ENCODE peak calls at places on chromosomes 16 and 17, in eight cellular contexts. One of them, this sample, is unnamed.

GRCh38 chr17:54749157-54749556 is 151.5 kb upstream of the TOM1L1 start:
- DNase-seq in GM23338: peak
- DNase-seq in OCI-LY7: no peak
- DNase-seq in PC-3: no peak
- DNase-seq in SK-N-SH: no peak
- DNase-seq in HCT116: no peak
- DNase-seq in MM.1S: no peak
- DNase-seq in hepatocyte: no peak
- DNase-seq in this sample: peak

GRCh38 chr16:85205747-85206471 is 93.6 kb upstream of the CIBAR2 start:
- DNase-seq in SK-N-SH: peak
- DNase-seq in hepatocyte: peak
- DNase-seq in HCT116: no peak
- DNase-seq in MM.1S: no peak
- DNase-seq in GM23338: no peak
- DNase-seq in PC-3: no peak
- DNase-seq in OCI-LY7: no peak
- DNase-seq in this sample: no peak

GRCh38 chr17:48544356-48545021 is 420 bp downstream of the HOXB2 start:
- DNase-seq in hepatocyte: peak
- DNase-seq in OCI-LY7: no peak
- DNase-seq in GM23338: peak
- DNase-seq in SK-N-SH: no peak
- DNase-seq in PC-3: no peak
- DNase-seq in HCT116: no peak
- DNase-seq in MM.1S: no peak
- DNase-seq in this sample: peak

GRCh38 chr17:39666601-39667261 is 1.5 kb upstream of the PNMT start:
- DNase-seq in hepatocyte: no peak
- DNase-seq in PC-3: no peak
- DNase-seq in OCI-LY7: no peak
- DNase-seq in SK-N-SH: peak
- DNase-seq in GM23338: no peak
- DNase-seq in HCT116: no peak
- DNase-seq in MM.1S: no peak
- DNase-seq in this sample: no peak

GRCh38 chr17:8255499-8255898 is 6.4 kb downstream of the PFAS start:
- DNase-seq in SK-N-SH: no peak
- DNase-seq in PC-3: no peak
- DNase-seq in HCT116: no peak
- DNase-seq in hepatocyte: no peak
- DNase-seq in OCI-LY7: no peak
- DNase-seq in MM.1S: no peak
- DNase-seq in GM23338: peak
- DNase-seq in this sample: no peak

GRCh38 chr17:48440660-48441059 is 10.6 kb upstream of the SKAP1 start:
- DNase-seq in SK-N-SH: no peak
- DNase-seq in HCT116: no peak
- DNase-seq in OCI-LY7: peak
- DNase-seq in PC-3: no peak
- DNase-seq in GM23338: no peak
- DNase-seq in hepatocyte: no peak
- DNase-seq in MM.1S: no peak
- DNase-seq in this sample: no peak

GRCh38 chr17:4840893-4841242 is 7.7 kb downstream of the MINK1 start:
- DNase-seq in PC-3: peak
- DNase-seq in HCT116: no peak
- DNase-seq in MM.1S: no peak
- DNase-seq in OCI-LY7: no peak
- DNase-seq in GM23338: no peak
- DNase-seq in hepatocyte: no peak
- DNase-seq in SK-N-SH: no peak
- DNase-seq in this sample: no peak

GRCh38 chr16:87951550-87952538 is 610 bp downstream of the BANP start:
- DNase-seq in MM.1S: no peak
- DNase-seq in hepatocyte: peak
- DNase-seq in PC-3: no peak
- DNase-seq in HCT116: no peak
- DNase-seq in GM23338: peak
- DNase-seq in SK-N-SH: peak
- DNase-seq in OCI-LY7: peak
- DNase-seq in this sample: no peak

GRCh38 chr16:80577485-80578280 is 36.9 kb downstream of the DYNLRB2 start:
- DNase-seq in GM23338: no peak
- DNase-seq in HCT116: no peak
- DNase-seq in OCI-LY7: no peak
- DNase-seq in PC-3: no peak
- DNase-seq in MM.1S: no peak
- DNase-seq in hepatocyte: peak
- DNase-seq in SK-N-SH: no peak
- DNase-seq in this sample: no peak

GRCh38 chr16:77882359-77882758 is 94.0 kb downstream of the VAT1L start:
- DNase-seq in hepatocyte: no peak
- DNase-seq in PC-3: no peak
- DNase-seq in GM23338: no peak
- DNase-seq in OCI-LY7: no peak
- DNase-seq in MM.1S: no peak
- DNase-seq in HCT116: no peak
- DNase-seq in SK-N-SH: peak
- DNase-seq in this sample: no peak

GRCh38 chr16:25143898-25144297 is 32.4 kb downstream of the LCMT1 start:
- DNase-seq in MM.1S: no peak
- DNase-seq in HCT116: no peak
- DNase-seq in PC-3: no peak
- DNase-seq in SK-N-SH: no peak
- DNase-seq in hepatocyte: no peak
- DNase-seq in OCI-LY7: no peak
- DNase-seq in GM23338: peak
- DNase-seq in this sample: peak

GRCh38 chr16:11094838-11095565 is 150.6 kb downstream of the CLEC16A start:
- DNase-seq in GM23338: no peak
- DNase-seq in HCT116: no peak
- DNase-seq in MM.1S: peak
- DNase-seq in OCI-LY7: peak
- DNase-seq in hepatocyte: no peak
- DNase-seq in PC-3: no peak
- DNase-seq in SK-N-SH: no peak
- DNase-seq in this sample: no peak

GRCh38 chr17:81287741-81288430 is 7.2 kb downstream of the SLC38A10 start:
- DNase-seq in GM23338: no peak
- DNase-seq in MM.1S: no peak
- DNase-seq in hepatocyte: no peak
- DNase-seq in PC-3: no peak
- DNase-seq in HCT116: no peak
- DNase-seq in OCI-LY7: no peak
- DNase-seq in SK-N-SH: no peak
- DNase-seq in this sample: no peak

GRCh38 chr17:44354582-44355309 is 8.9 kb downstream of the FAM171A2 start:
- DNase-seq in hepatocyte: peak
- DNase-seq in HCT116: no peak
- DNase-seq in SK-N-SH: no peak
- DNase-seq in OCI-LY7: peak
- DNase-seq in PC-3: no peak
- DNase-seq in GM23338: peak
- DNase-seq in MM.1S: no peak
- DNase-seq in this sample: peak

GRCh38 chr16:3096362-3096761 is 2.7 kb downstream of the ZSCAN10 start:
- DNase-seq in hepatocyte: no peak
- DNase-seq in MM.1S: no peak
- DNase-seq in SK-N-SH: no peak
- DNase-seq in GM23338: no peak
- DNase-seq in PC-3: no peak
- DNase-seq in HCT116: no peak
- DNase-seq in OCI-LY7: no peak
- DNase-seq in this sample: no peak

GRCh38 chr16:3095869-3096268 is 3.2 kb downstream of the ZSCAN10 start:
- DNase-seq in OCI-LY7: peak
- DNase-seq in GM23338: peak
- DNase-seq in HCT116: peak
- DNase-seq in hepatocyte: no peak
- DNase-seq in MM.1S: peak
- DNase-seq in PC-3: peak
- DNase-seq in SK-N-SH: peak
- DNase-seq in this sample: no peak

GRCh38 chr16:3092501-3092991 is 6.5 kb downstream of the ZSCAN10 start:
- DNase-seq in HCT116: no peak
- DNase-seq in hepatocyte: no peak
- DNase-seq in MM.1S: no peak
- DNase-seq in OCI-LY7: no peak
- DNase-seq in GM23338: no peak
- DNase-seq in SK-N-SH: peak
- DNase-seq in PC-3: no peak
- DNase-seq in this sample: no peak

GRCh38 chr16:3097266-3097665 is 1.8 kb downstream of the ZSCAN10 start:
- DNase-seq in HCT116: no peak
- DNase-seq in PC-3: no peak
- DNase-seq in hepatocyte: no peak
- DNase-seq in MM.1S: no peak
- DNase-seq in GM23338: peak
- DNase-seq in OCI-LY7: no peak
- DNase-seq in SK-N-SH: no peak
- DNase-seq in this sample: no peak

DNA sequence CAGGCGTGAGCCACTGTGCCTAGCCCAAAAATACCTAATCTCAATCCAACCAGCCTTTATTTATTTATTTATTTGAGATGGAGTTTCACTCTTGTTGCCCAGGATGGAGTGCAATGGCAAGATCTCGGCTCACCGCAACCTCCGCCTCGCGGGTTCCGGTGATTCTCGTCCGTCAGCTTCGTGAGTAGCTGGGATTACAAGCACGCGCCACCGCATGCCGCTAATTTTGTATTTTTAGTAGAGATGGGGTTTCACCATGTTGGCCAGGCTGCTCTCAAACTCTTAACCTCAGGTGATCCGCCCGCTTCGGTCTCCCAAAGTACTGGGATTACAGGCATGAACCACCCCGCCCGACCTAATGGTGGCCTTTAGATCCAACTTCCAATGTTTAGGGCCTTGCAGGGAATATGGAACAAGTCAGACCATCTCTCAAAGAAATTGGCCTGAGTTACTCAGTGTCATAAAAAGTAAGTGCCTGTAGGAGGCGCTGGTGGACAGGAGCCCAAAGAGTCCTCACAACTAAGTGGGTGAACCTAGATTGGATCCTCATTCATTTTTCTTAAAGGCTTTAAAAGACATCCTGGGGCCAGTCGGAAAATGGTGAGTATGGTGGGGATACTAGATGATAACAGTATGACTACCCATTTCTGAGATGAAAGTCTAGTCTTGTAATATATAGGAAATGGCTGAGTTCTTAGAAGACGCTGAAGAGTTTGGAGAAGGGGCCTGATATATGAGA is 4.6 kb downstream of the ZSCAN10 start:
- DNase-seq in HCT116: peak
- DNase-seq in hepatocyte: no peak
- DNase-seq in PC-3: peak
- DNase-seq in GM23338: peak
- DNase-seq in SK-N-SH: peak
- DNase-seq in OCI-LY7: peak
- DNase-seq in MM.1S: peak
- DNase-seq in this sample: peak
- TF ChIP-seq CTCF in HCT116: peak
- TF ChIP-seq CTCF in hepatocyte: peak
- TF ChIP-seq CTCF in PC-3: peak
- TF ChIP-seq CTCF in GM23338: peak
- TF ChIP-seq CTCF in SK-N-SH: peak
- TF ChIP-seq CTCF in OCI-LY7: peak
- TF ChIP-seq CTCF in MM.1S: peak
- TF ChIP-seq CTCF in this sample: peak

GRCh38 chr16:50696575-50697420 is 3.4 kb downstream of the NOD2 start:
- DNase-seq in OCI-LY7: no peak
- DNase-seq in MM.1S: peak
- DNase-seq in hepatocyte: peak
- DNase-seq in SK-N-SH: no peak
- DNase-seq in HCT116: peak
- DNase-seq in GM23338: no peak
- DNase-seq in PC-3: peak
- DNase-seq in this sample: no peak
- TF ChIP-seq EZH2phosphoT487 in OCI-LY7: no peak
- TF ChIP-seq EZH2phosphoT487 in MM.1S: no peak
- TF ChIP-seq EZH2phosphoT487 in hepatocyte: no peak
- TF ChIP-seq EZH2phosphoT487 in SK-N-SH: no peak
- TF ChIP-seq EZH2phosphoT487 in HCT116: no peak
- TF ChIP-seq EZH2phosphoT487 in GM23338: no peak
- TF ChIP-seq EZH2phosphoT487 in PC-3: no peak
- TF ChIP-seq EZH2phosphoT487 in this sample: no peak

GRCh38 chr16:17225551-17225950 is 245.2 kb downstream of the XYLT1 start:
- DNase-seq in GM23338: no peak
- DNase-seq in MM.1S: no peak
- DNase-seq in PC-3: no peak
- DNase-seq in OCI-LY7: no peak
- DNase-seq in SK-N-SH: no peak
- DNase-seq in hepatocyte: no peak
- DNase-seq in HCT116: no peak
- DNase-seq in this sample: no peak
- TF ChIP-seq CTCF in GM23338: no peak
- TF ChIP-seq CTCF in MM.1S: no peak
- TF ChIP-seq CTCF in PC-3: no peak
- TF ChIP-seq CTCF in OCI-LY7: no peak
- TF ChIP-seq CTCF in SK-N-SH: no peak
- TF ChIP-seq CTCF in hepatocyte: no peak
- TF ChIP-seq CTCF in HCT116: no peak
- TF ChIP-seq CTCF in this sample: no peak

GRCh38 chr17:19303367-19303776 is 59.2 kb downstream of the B9D1 start:
- DNase-seq in hepatocyte: no peak
- DNase-seq in SK-N-SH: no peak
- DNase-seq in PC-3: no peak
- DNase-seq in MM.1S: no peak
- DNase-seq in HCT116: no peak
- DNase-seq in GM23338: no peak
- DNase-seq in OCI-LY7: peak
- DNase-seq in this sample: no peak

GRCh38 chr17:19304751-19305150 is 57.8 kb downstream of the B9D1 start:
- DNase-seq in HCT116: no peak
- DNase-seq in PC-3: no peak
- DNase-seq in hepatocyte: no peak
- DNase-seq in GM23338: no peak
- DNase-seq in OCI-LY7: no peak
- DNase-seq in SK-N-SH: no peak
- DNase-seq in MM.1S: no peak
- DNase-seq in this sample: no peak

GRCh38 chr17:19302791-19303233 is 59.7 kb downstream of the B9D1 start:
- DNase-seq in SK-N-SH: no peak
- DNase-seq in hepatocyte: no peak
- DNase-seq in HCT116: no peak
- DNase-seq in MM.1S: no peak
- DNase-seq in PC-3: no peak
- DNase-seq in GM23338: no peak
- DNase-seq in OCI-LY7: peak
- DNase-seq in this sample: no peak

GRCh38 chr17:19305261-19305660 is 57.3 kb downstream of the B9D1 start:
- DNase-seq in SK-N-SH: no peak
- DNase-seq in HCT116: no peak
- DNase-seq in MM.1S: no peak
- DNase-seq in hepatocyte: no peak
- DNase-seq in GM23338: no peak
- DNase-seq in OCI-LY7: peak
- DNase-seq in PC-3: no peak
- DNase-seq in this sample: no peak

DNA sequence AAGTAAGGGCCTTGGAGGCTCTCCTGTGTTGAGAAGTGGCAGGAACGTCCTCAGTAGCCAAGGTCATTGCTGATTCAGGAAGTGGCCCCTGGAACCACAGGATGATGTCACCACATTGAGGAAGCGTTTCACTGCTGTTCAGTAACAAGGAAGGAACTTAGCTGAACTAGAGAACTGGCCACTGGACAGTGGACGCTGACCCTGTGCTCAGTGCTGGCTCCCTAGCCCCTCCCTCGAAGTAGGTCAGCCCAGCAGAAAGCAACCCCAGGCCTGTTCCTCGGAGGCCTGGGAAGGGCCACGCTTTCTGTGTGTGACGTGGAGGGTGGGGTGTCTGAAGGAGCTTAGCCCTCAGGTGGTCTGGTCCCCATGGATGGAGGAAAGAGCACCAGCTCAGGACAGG is 58.3 kb downstream of the B9D1 start:
- DNase-seq in HCT116: no peak
- DNase-seq in MM.1S: peak
- DNase-seq in SK-N-SH: no peak
- DNase-seq in hepatocyte: peak
- DNase-seq in PC-3: peak
- DNase-seq in GM23338: no peak
- DNase-seq in OCI-LY7: peak
- DNase-seq in this sample: no peak
- TF ChIP-seq EZH2phosphoT487 in HCT116: no peak
- TF ChIP-seq EZH2phosphoT487 in MM.1S: no peak
- TF ChIP-seq EZH2phosphoT487 in SK-N-SH: no peak
- TF ChIP-seq EZH2phosphoT487 in hepatocyte: no peak
- TF ChIP-seq EZH2phosphoT487 in PC-3: no peak
- TF ChIP-seq EZH2phosphoT487 in GM23338: no peak
- TF ChIP-seq EZH2phosphoT487 in OCI-LY7: no peak
- TF ChIP-seq EZH2phosphoT487 in this sample: no peak

This sample was measured in neural progenitor cell.